ENCODE peak calls at places on chromosomes 11 and 22, in eight cellular contexts. H is body of pancreas, N is uterus, S is adrenal gland, O is H1, X is A549, K is stomach, G is tibial nerve. E is an unnamed sample.
A peak's percentile ranks its signal among the peaks of the same experiment; 100 is the strongest.

GRCh38 chr11:87832216-87832615 is 343.0 kb downstream of the RAB38 start:
- DNase-seq in O (no peak), S (no peak), X (no peak), K (no peak), H (no peak), G (no peak), N (no peak), E (no peak)

GRCh38 chr11:44751066-44751465 is 24.3 kb downstream of the TSPAN18 start:
- DNase-seq in O (no peak), H (no peak), K (no peak), G (no peak), N (peak; percentile 18), S (peak; percentile 61), X (no peak), E (no peak)

GRCh38 chr22:44587911-44588310 is 89.9 kb upstream of the RTL6 start:
- DNase-seq in X (no peak), O (no peak), N (no peak), H (no peak), S (no peak), G (no peak), K (no peak), E (no peak)

GRCh38 chr11:130313383-130314183 is 1.1 kb downstream of the ZBTB44 start:
- DNase-seq in N (no peak), O (no peak), G (no peak), K (no peak), X (no peak), H (no peak), S (no peak), E (no peak)

GRCh38 chr11:131637469-131638175 is 267.2 kb downstream of the NTM start:
- DNase-seq in G (no peak), N (no peak), H (no peak), O (no peak), K (no peak), X (no peak), S (no peak), E (no peak)

GRCh38 chr11:78562398-78562797 is 12.3 kb downstream of the NARS2 start:
- DNase-seq in S (no peak), O (no peak), N (no peak), K (no peak), H (no peak), G (no peak), X (no peak), E (no peak)

GRCh38 chr11:71434576-71435130 is 13.5 kb downstream of the DHCR7 start:
- DNase-seq in O (no peak), N (no peak), H (no peak), K (no peak), S (no peak), X (no peak), G (no peak), E (no peak)

GRCh38 chr11:96335389-96335788 is 7.6 kb downstream of the MAML2 start:
- DNase-seq in S (no peak), O (no peak), G (no peak), X (no peak), H (no peak), N (no peak), K (no peak), E (no peak)

GRCh38 chr11:133425245-133425644 is 107.1 kb downstream of the OPCML start:
- DNase-seq in H (no peak), O (no peak), S (no peak), N (no peak), X (no peak), K (no peak), G (no peak), E (no peak)

GRCh38 chr11:132125855-132126841 is 755.7 kb downstream of the NTM start:
- DNase-seq in G (peak; percentile 25), O (no peak), K (no peak), X (no peak), H (no peak), S (peak; percentile 24), N (no peak), E (no peak)

GRCh38 chr22:23082534-23083314 is 12.4 kb downstream of the GNAZ start:
- DNase-seq in X (no peak), G (no peak), S (no peak), O (no peak), N (no peak), K (no peak), H (no peak), E (no peak)

GRCh38 chr11:131838016-131838415 is 467.6 kb downstream of the NTM start:
- DNase-seq in G (no peak), O (no peak), S (no peak), N (no peak), K (no peak), H (no peak), X (no peak), E (no peak)

GRCh38 chr11:2267871-2268825 is 2.2 kb downstream of the ASCL2 start:
- DNase-seq in G (no peak), K (peak; percentile 26), O (no peak), N (no peak), X (no peak), H (peak; percentile 22), S (no peak), E (no peak)

GRCh38 chr22:44037519-44038370 is 13.6 kb downstream of the PARVB start:
- DNase-seq in O (no peak), H (no peak), G (peak; percentile 23), X (peak; percentile 84), K (no peak), S (peak; percentile 85), N (peak; percentile 74), E (peak; percentile 67)

GRCh38 chr11:76863196-76863777 is 2.6 kb downstream of the ACER3 start:
- DNase-seq in K (no peak), O (no peak), N (no peak), S (no peak), H (no peak), X (no peak), G (no peak), E (no peak)

GRCh38 chr22:47233316-47234243 is 471.1 kb downstream of the TBC1D22A start:
- DNase-seq in X (no peak), S (no peak), N (no peak), K (no peak), G (no peak), O (no peak), H (no peak), E (no peak)

GRCh38 chr11:64654958-64655541 is 64.0 kb downstream of the SLC22A12 start:
- DNase-seq in S (no peak), N (no peak), G (no peak), O (no peak), X (no peak), K (no peak), H (no peak), E (no peak)

GRCh38 chr22:40377931-40378330 is 7.5 kb downstream of the SGSM3 start:
- DNase-seq in N (no peak), S (no peak), G (no peak), K (no peak), O (no peak), H (no peak), X (no peak), E (no peak)

DNA sequence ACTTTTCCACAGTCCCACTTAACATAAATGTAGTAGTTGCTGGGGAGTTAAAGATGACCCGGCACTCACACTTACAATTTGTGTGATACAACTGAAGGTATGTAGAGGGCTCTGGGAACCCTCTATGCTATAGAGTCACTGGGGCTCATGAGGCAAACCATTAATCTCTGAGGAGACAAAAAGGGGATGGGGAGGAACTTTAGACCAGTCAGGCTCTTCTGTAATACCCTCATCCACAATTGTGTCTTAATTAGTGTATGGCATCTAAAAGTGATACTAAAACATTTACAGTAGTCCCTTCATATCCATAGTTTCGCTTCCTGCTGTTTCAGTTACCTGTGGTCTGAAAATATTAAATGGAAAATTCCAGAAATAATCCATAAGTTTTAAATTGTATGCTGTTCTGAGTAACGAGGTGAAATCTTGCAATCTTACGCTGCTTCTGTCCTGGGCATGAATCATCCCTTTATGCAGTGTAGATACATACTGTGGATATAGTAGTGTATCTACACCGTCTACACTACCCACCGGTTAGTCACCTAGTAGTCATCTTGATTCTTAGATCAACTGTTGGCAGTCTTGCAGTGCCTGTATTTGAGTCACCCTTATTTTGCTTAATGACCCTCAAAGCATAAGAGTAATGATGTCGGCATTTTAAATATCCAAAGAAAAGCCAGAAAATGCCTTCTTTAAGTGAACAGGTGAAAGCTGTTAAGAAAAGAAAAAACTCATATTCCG is 12.2 kb downstream of the CBL start:
- DNase-seq in O (no peak), X (peak; percentile 70), N (no peak), K (no peak), G (no peak), H (no peak), S (no peak), E (no peak)
- TF ChIP-seq POLR2A in O (no peak), X (no peak), N (no peak), K (no peak), G (no peak), H (no peak), S (no peak), E (no peak)

GRCh38 chr11:31236052-31236652 is 133.4 kb downstream of the DCDC1 start:
- DNase-seq in K (no peak), S (no peak), H (no peak), O (no peak), G (no peak), N (no peak), X (peak; percentile 9), E (no peak)
- H3K27ac ChIP-seq in K (no peak overlapping the region), S (no peak overlapping the region), H (no peak overlapping the region), O (no peak overlapping the region), G (no peak overlapping the region), N (no peak overlapping the region), X (no peak overlapping the region), E (no peak overlapping the region)

GRCh38 chr11:115247404-115247803 is 256.8 kb downstream of the CADM1 start:
- DNase-seq in G (no peak), O (no peak), S (no peak), X (no peak), H (no peak), K (no peak), N (no peak), E (no peak)
- TF ChIP-seq POLR2A in G (no peak), O (no peak), S (no peak), X (no peak), H (no peak), K (no peak), N (no peak), E (no peak)

DNA sequence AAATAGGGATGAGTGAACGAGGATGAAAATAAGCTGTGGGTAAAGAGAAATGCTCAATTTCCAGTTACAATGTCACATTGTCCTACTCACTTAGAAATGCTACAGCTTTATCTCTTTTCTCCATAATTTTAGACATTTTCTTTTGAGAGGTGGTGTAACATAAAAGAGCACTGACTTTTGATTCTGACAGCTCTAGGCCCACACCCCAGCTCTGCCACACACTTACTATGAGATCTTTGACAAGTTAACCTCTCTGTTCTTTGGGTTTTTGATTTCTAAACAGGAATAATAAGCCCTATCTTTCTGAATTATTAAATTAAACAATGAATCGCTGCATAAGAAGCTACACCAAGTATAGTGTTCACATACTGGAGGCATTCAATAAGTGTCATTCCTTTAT is 228.3 kb upstream of the PITPNB start:
- DNase-seq in H (no peak), X (no peak), K (no peak), G (no peak), O (no peak), S (no peak), N (no peak), E (no peak)
- H3K27ac ChIP-seq in H (no peak overlapping the region), X (no peak overlapping the region), K (no peak overlapping the region), G (no peak overlapping the region), O (no peak overlapping the region), S (no peak overlapping the region), N (no peak overlapping the region), E (no peak overlapping the region)

E was measured in ovary.